ENCODE peak calls at places on chromosome 22, in nine cellular contexts. B is Panc1; S is IMR-90; Q is effector memory CD4-positive, alpha-beta T cell; A is CD8-positive, alpha-beta T cell; K is cardiac muscle cell; V is sigmoid colon; Y is left ventricle myocardium inferior; L is testis. G is an unnamed sample.

GRCh38 chr22:39428597-39429071 is 28.2 kb upstream of the MGAT3 start:
- DNase-seq in A (no peak), V (no peak), B (no peak), K (no peak), Q (no peak), L (no peak), S (no peak), Y (no peak), G (no peak)

GRCh38 chr22:33427461-33427860 is 369.3 kb upstream of the SYN3 start:
- DNase-seq in Y (no peak), Q (no peak), V (no peak), K (no peak), S (no peak), B (no peak), L (no peak), A (no peak), G (peak; percentile 52)

GRCh38 chr22:38942702-38943101 is 14.7 kb upstream of the APOBEC3A start:
- DNase-seq in K (no peak), A (no peak), B (no peak), L (no peak), V (no peak), Q (no peak), Y (no peak), S (no peak), G (no peak)

GRCh38 chr22:45589556-45589955 is 82.1 kb upstream of the ATXN10 start:
- DNase-seq in B (no peak), S (no peak), L (no peak), Q (no peak), A (no peak), V (no peak), K (no peak), Y (no peak), G (no peak)

GRCh38 chr22:47091241-47091691 is 328.8 kb downstream of the TBC1D22A start:
- DNase-seq in L (peak; percentile 38), Y (no peak), S (no peak), K (no peak), B (no peak), V (no peak), A (no peak), Q (no peak), G (no peak)

GRCh38 chr22:43798492-43798891 is 13.6 kb downstream of the EFCAB6 start:
- DNase-seq in L (no peak), V (no peak), B (no peak), S (peak; percentile 63), A (no peak), K (no peak), Y (no peak), Q (no peak), G (no peak)

GRCh38 chr22:23305321-23305910 is 125.1 kb downstream of the BCR start:
- DNase-seq in K (no peak), L (peak; percentile 26), V (no peak), Q (no peak), A (no peak), Y (no peak), B (no peak), S (peak; percentile 80), G (peak; percentile 46)

GRCh38 chr22:46070722-46071450 is 79.4 kb upstream of the PPARA start:
- DNase-seq in K (peak; percentile 75), V (peak; percentile 81), Y (peak; percentile 78), B (no peak), L (peak; percentile 72), S (peak; percentile 54), A (no peak), Q (peak; percentile 21), G (no peak)

GRCh38 chr22:32720924-32721323 is 80.6 kb upstream of the TIMP3 start:
- DNase-seq in V (no peak), Q (no peak), L (peak; percentile 59), A (no peak), K (no peak), Y (no peak), S (peak; percentile 62), B (no peak), G (no peak)

GRCh38 chr22:30823015-30823370 is 128.3 kb downstream of the OSBP2 start:
- DNase-seq in A (no peak), V (no peak), Y (no peak), Q (no peak), B (no peak), L (no peak), K (peak; percentile 8), S (no peak), G (no peak)

GRCh38 chr22:34761111-34761510 is 304.8 kb upstream of the ISX start:
- DNase-seq in L (no peak), K (no peak), Y (no peak), V (no peak), Q (no peak), A (no peak), B (no peak), S (no peak), G (no peak)

GRCh38 chr22:28237092-28237491 is 318.0 kb upstream of the PITPNB start:
- DNase-seq in S (peak; percentile 27), Y (no peak), L (no peak), B (no peak), K (no peak), Q (no peak), A (no peak), V (no peak), G (no peak)

GRCh38 chr22:46368871-46369715 is 33.6 kb downstream of the TRMU start:
- DNase-seq in A (no peak), K (no peak), Q (no peak), Y (no peak), S (no peak), L (no peak), B (no peak), V (no peak), G (no peak)

GRCh38 chr22:42282252-42282942 is 11.9 kb upstream of the TCF20 start:
- DNase-seq in Q (no peak), S (no peak), A (no peak), B (no peak), V (peak; percentile 59), Y (no peak), K (no peak), L (no peak), G (no peak)

GRCh38 chr22:30287626-30288413 is 1.5 kb downstream of the CASTOR1 start:
- DNase-seq in Y (peak; percentile 88), A (peak; percentile 94), Q (peak; percentile 78), V (peak; percentile 96), B (peak; percentile 65), L (peak; percentile 91), K (peak; percentile 91), S (peak; percentile 90), G (peak; percentile 93)

GRCh38 chr22:25407226-25407858 is 157.1 kb upstream of the GRK3 start:
- DNase-seq in V (no peak), K (no peak), B (no peak), L (no peak), A (no peak), Y (no peak), S (no peak), Q (no peak), G (no peak)

GRCh38 chr22:25404923-25405853 is 159.3 kb upstream of the GRK3 start:
- DNase-seq in S (peak; percentile 73), Y (peak; percentile 87), K (peak; percentile 82), V (peak; percentile 88), L (peak; percentile 82), B (no peak), A (peak; percentile 78), Q (peak; percentile 46), G (peak; percentile 38)

GRCh38 chr22:25404556-25404922 is 159.9 kb upstream of the GRK3 start:
- DNase-seq in L (no peak), V (peak; percentile 61), A (no peak), Y (no peak), K (no peak), B (no peak), Q (no peak), S (no peak), G (no peak)

GRCh38 chr22:25406510-25407210 is 157.8 kb upstream of the GRK3 start:
- DNase-seq in Y (peak; percentile 41), L (no peak), A (no peak), S (no peak), Q (no peak), K (no peak), V (peak; percentile 73), B (no peak), G (no peak)

GRCh38 chr22:25405854-25406509 is 158.5 kb upstream of the GRK3 start:
- DNase-seq in L (no peak), Q (no peak), Y (no peak), S (no peak), V (no peak), A (no peak), B (no peak), K (no peak), G (no peak)
- H3K4me3 ChIP-seq in L (peak overlapping the region; percentile 86), Q (peak overlapping the region; percentile 67), Y (peak overlapping the region; percentile 88), S (peak overlapping the region; percentile 93), V (peak overlapping the region; percentile 44), A (peak overlapping the region; percentile 50), B (peak overlapping the region; percentile 55), K (peak overlapping the region; percentile 60), G (peak overlapping the region; percentile 26)

DNA sequence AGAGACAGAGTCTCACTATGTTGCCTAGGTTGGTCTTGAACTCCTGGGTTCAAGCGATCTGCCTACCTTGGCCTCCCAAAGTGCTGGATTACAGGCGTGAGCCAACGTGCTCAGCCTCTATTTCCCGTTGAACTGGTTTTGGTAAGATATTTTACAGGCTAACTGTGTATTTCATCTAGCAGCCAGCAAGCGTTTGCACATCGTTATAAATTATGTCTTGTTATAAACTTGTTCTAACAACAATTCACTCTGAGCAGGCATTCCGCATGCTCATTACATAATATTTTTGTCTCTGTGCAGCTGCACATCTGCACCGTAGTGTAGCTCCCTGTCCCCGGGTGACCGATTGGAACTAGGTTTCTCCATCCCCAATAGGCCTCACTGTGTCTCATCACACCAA is 47.9 kb downstream of the TST start:
- DNase-seq in K (no peak), A (no peak), Q (no peak), Y (no peak), V (peak; percentile 79), S (no peak), B (no peak), L (no peak), G (no peak)
- H3K36me3 ChIP-seq in K (no peaks in the 10 kb centered on the region), A (no peaks in the 10 kb centered on the region), Q (no peaks in the 10 kb centered on the region), Y (no peaks in the 10 kb centered on the region), V (no peaks in the 10 kb centered on the region), S (no peaks in the 10 kb centered on the region), B (no peaks in the 10 kb centered on the region), L (no peaks in the 10 kb centered on the region), G (no peaks in the 10 kb centered on the region)

DNA sequence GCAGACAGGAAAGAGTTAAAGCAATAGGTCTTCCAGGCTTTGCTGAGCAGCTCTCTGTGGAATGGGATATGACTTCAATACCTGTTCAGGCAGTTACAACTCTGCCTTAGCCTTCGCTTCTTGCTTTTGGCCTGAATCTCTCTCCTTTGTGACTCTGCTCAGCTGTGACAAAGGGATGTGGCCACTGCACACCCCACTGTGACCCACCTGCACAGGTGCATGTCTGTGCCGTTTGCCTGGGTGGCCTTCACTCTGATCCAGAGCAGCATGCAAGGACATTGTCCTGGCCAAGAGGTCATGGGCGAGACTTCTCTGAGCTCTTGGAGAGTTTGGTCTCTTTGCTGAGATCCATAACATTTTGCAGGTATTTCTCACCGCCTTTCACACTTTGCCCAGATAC is 891.3 kb downstream of the BRD1 start:
- DNase-seq in A (no peak), B (no peak), Q (no peak), S (no peak), V (peak; percentile 10), Y (no peak), K (no peak), L (no peak), G (no peak)
- H3K9me3 ChIP-seq in A (no peaks in the 10 kb centered on the region), B (no peaks in the 10 kb centered on the region), Q (no peaks in the 10 kb centered on the region), S (peaks cover 32% of the 10 kb centered on the region), V (no peaks in the 10 kb centered on the region), Y (peaks cover 37% of the 10 kb centered on the region), K (peaks cover 4% of the 10 kb centered on the region), L (no peaks in the 10 kb centered on the region), G (peaks cover 3% of the 10 kb centered on the region)

DNA sequence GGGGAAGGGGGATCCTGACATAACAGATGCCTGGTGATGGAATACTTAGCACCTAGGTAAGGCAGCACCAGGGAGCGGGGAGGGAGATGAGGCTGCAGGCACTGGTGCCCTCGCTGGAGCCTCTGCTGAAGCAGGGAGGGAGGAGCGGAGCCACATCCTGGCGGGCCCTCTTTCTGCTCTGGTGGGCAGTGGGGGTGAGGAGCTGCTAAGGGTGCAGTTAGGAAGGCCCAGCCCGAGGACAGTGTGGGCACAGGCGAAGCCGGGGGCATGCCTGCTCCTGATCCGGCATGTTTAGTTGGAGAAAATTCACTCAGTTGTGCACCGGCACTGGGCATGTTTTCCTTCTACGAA is 83.9 kb downstream of the MED15 start:
- DNase-seq in A (no peak), L (no peak), K (no peak), B (no peak), V (no peak), Y (no peak), Q (no peak), S (no peak), G (no peak)
- H3K4me3 ChIP-seq in A (no peak overlapping the region), L (no peak overlapping the region), K (no peak overlapping the region), B (no peak overlapping the region), V (no peak overlapping the region), Y (no peak overlapping the region), Q (no peak overlapping the region), S (no peak overlapping the region), G (no peak overlapping the region)